ENCODE peak calls at places on chromosome 12, in nine cellular contexts. K is SK-N-SH, E is OCI-LY7, M is neural progenitor cell, J is fibroblast of lung, O is mesendoderm, A is GM23248, U is PC-3, W is A549. F is an unnamed sample.

GRCh38 chr12:40691913-40692616 is at the start of gene CNTN1:
- DNase-seq in K (peak; percentile 97), E (no peak), M (peak; percentile 95), J (peak; percentile 62), O (peak; percentile 93), A (peak; percentile 65), U (no peak), W (peak; percentile 99), F (peak; percentile 69)

GRCh38 chr12:6925543-6926279 is 2.0 kb upstream of the ATN1 start:
- DNase-seq in K (peak; percentile 65), E (no peak), M (peak; percentile 77), J (peak; percentile 92), O (peak; percentile 96), A (peak; percentile 92), U (peak; percentile 81), W (peak; percentile 90), F (peak; percentile 82)

GRCh38 chr12:92270501-92270900 is 124.9 kb upstream of the BTG1 start:
- DNase-seq in K (no peak), E (no peak), M (no peak), J (no peak), O (no peak), A (no peak), U (no peak), W (no peak), F (no peak)

GRCh38 chr12:128969480-128970055 is 116.3 kb downstream of the GLT1D1 start:
- DNase-seq in K (peak; percentile 78), E (peak; percentile 52), M (peak; percentile 88), J (no peak), O (peak; percentile 79), A (no peak), U (peak; percentile 52), W (peak; percentile 10), F (peak; percentile 74)

GRCh38 chr12:48446372-48446771 is 26.0 kb upstream of the ANP32D start:
- DNase-seq in K (no peak), E (no peak), M (peak; percentile 66), J (no peak), O (peak; percentile 33), A (peak; percentile 20), U (no peak), W (no peak), F (no peak)

GRCh38 chr12:1838223-1838993 is 18.0 kb downstream of the LRTM2 start:
- DNase-seq in K (peak; percentile 85), E (no peak), M (no peak), J (no peak), O (no peak), A (no peak), U (no peak), W (no peak), F (no peak)

GRCh38 chr12:1529862-1530591 is 64.4 kb downstream of the FBXL14 start:
- DNase-seq in K (peak; percentile 81), E (peak; percentile 44), M (peak; percentile 67), J (no peak), O (no peak), A (peak; percentile 72), U (no peak), W (no peak), F (peak; percentile 44)

GRCh38 chr12:21941522-21942376 is 523 bp upstream of the ABCC9 start:
- DNase-seq in K (peak; percentile 33), E (no peak), M (peak; percentile 79), J (peak; percentile 35), O (peak; percentile 70), A (peak; percentile 90), U (no peak), W (no peak), F (peak; percentile 75)

GRCh38 chr12:99658950-99659349 is 11.4 kb downstream of the GARIN6 start:
- DNase-seq in K (no peak), E (peak; percentile 64), M (no peak), J (peak; percentile 17), O (no peak), A (peak; percentile 31), U (peak; percentile 33), W (no peak), F (no peak)

GRCh38 chr12:78086553-78087362 is 256.1 kb downstream of the NAV3 start:
- DNase-seq in K (peak; percentile 44), E (no peak), M (no peak), J (no peak), O (no peak), A (peak; percentile 18), U (peak; percentile 11), W (peak; percentile 1), F (no peak)

GRCh38 chr12:3116106-3116898 is 39.1 kb downstream of the TSPAN9 start:
- DNase-seq in K (no peak), E (no peak), M (peak; percentile 40), J (peak; percentile 17), O (no peak), A (no peak), U (no peak), W (no peak), F (no peak)

GRCh38 chr12:82524636-82525035 is 162.1 kb upstream of the TMTC2 start:
- DNase-seq in K (no peak), E (no peak), M (no peak), J (no peak), O (no peak), A (no peak), U (no peak), W (no peak), F (no peak)

GRCh38 chr12:125853670-125854069 is 788.4 kb downstream of the AACS start:
- DNase-seq in K (no peak), E (no peak), M (no peak), J (no peak), O (no peak), A (no peak), U (no peak), W (no peak), F (no peak)

GRCh38 chr12:117026921-117027250 is 72.3 kb downstream of the TESC start:
- DNase-seq in K (no peak), E (no peak), M (no peak), J (no peak), O (no peak), A (no peak), U (no peak), W (no peak), F (no peak)

GRCh38 chr12:92912052-92912451 is 17.0 kb downstream of the EEA1 start:
- DNase-seq in K (no peak), E (no peak), M (no peak), J (peak; percentile 17), O (no peak), A (peak; percentile 86), U (no peak), W (no peak), F (no peak)

GRCh38 chr12:96810477-96810876 is 96.6 kb upstream of the NEDD1 start:
- DNase-seq in K (no peak), E (no peak), M (peak; percentile 54), J (no peak), O (no peak), A (peak; percentile 37), U (peak; percentile 89), W (no peak), F (no peak)

GRCh38 chr12:123937707-123938600 is 34.7 kb downstream of the CCDC92 start:
- DNase-seq in K (no peak), E (no peak), M (no peak), J (no peak), O (no peak), A (no peak), U (no peak), W (no peak), F (no peak)

GRCh38 chr12:3821441-3821840 is 51.8 kb downstream of the PARP11 start:
- DNase-seq in K (no peak), E (no peak), M (no peak), J (no peak), O (peak; percentile 76), A (no peak), U (no peak), W (no peak), F (no peak)

GRCh38 chr12:46664771-46665287 is 161.0 kb downstream of the SLC38A4 start:
- DNase-seq in K (no peak), E (no peak), M (no peak), J (peak; percentile 95), O (peak; percentile 37), A (peak; percentile 93), U (peak; percentile 96), W (peak; percentile 66), F (peak; percentile 50)

GRCh38 chr12:524167-524951 is 64.6 kb downstream of the B4GALNT3 start:
- DNase-seq in K (no peak), E (no peak), M (no peak), J (no peak), O (no peak), A (no peak), U (peak; percentile 35), W (no peak), F (no peak)

GRCh38 chr12:63787306-63787705 is 7.6 kb downstream of the RXYLT1 start:
- DNase-seq in K (no peak), E (no peak), M (no peak), J (no peak), O (no peak), A (peak; percentile 63), U (no peak), W (no peak), F (no peak)

GRCh38 chr12:63779498-63780481 is at the start of gene RXYLT1:
- DNase-seq in K (peak; percentile 98), E (peak; percentile 85), M (peak; percentile 89), J (peak; percentile 81), O (peak; percentile 88), A (peak; percentile 92), U (peak; percentile 70), W (peak; percentile 74), F (peak; percentile 92)

DNA sequence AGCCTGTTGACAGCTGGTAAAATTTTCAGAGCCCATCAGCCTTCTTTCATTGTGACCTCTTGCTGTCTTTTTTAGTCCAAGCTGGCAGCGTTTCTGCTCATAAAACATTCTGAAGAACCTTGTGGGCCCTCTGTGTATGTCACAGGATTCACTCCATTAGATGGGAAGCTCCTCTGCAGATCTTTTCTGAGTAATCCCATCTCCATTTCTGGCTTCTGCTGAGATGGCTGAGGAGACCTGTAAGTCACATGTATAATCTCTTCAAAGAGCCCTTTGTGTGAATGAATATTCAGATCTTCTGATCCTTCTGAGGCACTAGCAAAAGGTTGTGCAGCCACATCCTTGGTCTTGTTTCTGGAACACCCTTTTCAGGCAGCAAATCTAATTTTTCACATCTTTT is 2.8 kb downstream of the RXYLT1 start:
- DNase-seq in K (no peak), E (no peak), M (no peak), J (no peak), O (no peak), A (no peak), U (no peak), W (no peak), F (no peak)
- H3K4me2 ChIP-seq in K (no peak overlapping the region), E (no peak overlapping the region), M (no peak overlapping the region), J (no peak overlapping the region), O (no peak overlapping the region), A (no peak overlapping the region), U (no peak overlapping the region), W (no peak overlapping the region), F (no peak overlapping the region)

GRCh38 chr12:26823391-26823790 is 9.6 kb downstream of the ITPR2 start:
- DNase-seq in K (no peak), E (no peak), M (no peak), J (peak; percentile 32), O (no peak), A (peak; percentile 73), U (peak; percentile 31), W (no peak), F (no peak)
- H3K4me2 ChIP-seq in K (no peak overlapping the region), E (no peak overlapping the region), M (no peak overlapping the region), J (no peak overlapping the region), O (no peak overlapping the region), A (no peak overlapping the region), U (no peak overlapping the region), W (no peak overlapping the region), F (no peak overlapping the region)

GRCh38 chr12:104134882-104135281 is 3.1 kb downstream of the NFYB start:
- DNase-seq in K (no peak), E (no peak), M (no peak), J (no peak), O (no peak), A (no peak), U (no peak), W (no peak), F (no peak)
- H3K4me2 ChIP-seq in K (peak overlapping the region; percentile 45), E (peak overlapping the region; percentile 94), M (peak overlapping the region; percentile 96), J (peak overlapping the region; percentile 49), O (no peak overlapping the region), A (peak overlapping the region; percentile 87), U (peak overlapping the region; percentile 98), W (peak overlapping the region; percentile 91), F (no peak overlapping the region)

GRCh38 chr12:132661972-132662371 is 25.2 kb downstream of the POLE start:
- DNase-seq in K (no peak), E (no peak), M (no peak), J (no peak), O (no peak), A (no peak), U (no peak), W (no peak), F (no peak)
- H3K4me2 ChIP-seq in K (no peak overlapping the region), E (no peak overlapping the region), M (no peak overlapping the region), J (no peak overlapping the region), O (no peak overlapping the region), A (no peak overlapping the region), U (no peak overlapping the region), W (no peak overlapping the region), F (no peak overlapping the region)

F was measured in hepatocyte.